ENCODE peak calls at places on chromosome 10, in five cellular contexts. G is lower leg skin, P is mammary epithelial cell, I is psoas muscle, F is transverse colon. K is an unnamed sample.

GRCh38 chr10:3935141-3935540 is 150.1 kb upstream of the KLF6 start:
- DNase-seq in G (no peak), P (peak), I (peak), F (no peak), K (peak)

GRCh38 chr10:22437620-22438588 is 92.6 kb downstream of the SPAG6 start:
- DNase-seq in G (no peak), P (no peak), I (no peak), F (no peak), K (no peak)

GRCh38 chr10:51964630-51965029 is 265.2 kb upstream of the CSTF2T start:
- DNase-seq in G (no peak), P (no peak), I (no peak), F (no peak), K (peak)

GRCh38 chr10:34178756-34179155 is 636.3 kb downstream of the PARD3 start:
- DNase-seq in G (no peak), P (no peak), I (no peak), F (no peak), K (no peak)

GRCh38 chr10:28307267-28307666 is 4.4 kb upstream of the MPP7 start:
- DNase-seq in G (no peak), P (no peak), I (no peak), F (no peak), K (no peak)

GRCh38 chr10:113187066-113187777 is 237.2 kb downstream of the TCF7L2 start:
- DNase-seq in G (no peak), P (peak), I (peak), F (no peak), K (no peak)

GRCh38 chr10:86178401-86179142 is 188.0 kb downstream of the GRID1 start:
- DNase-seq in G (no peak), P (no peak), I (no peak), F (no peak), K (no peak)

GRCh38 chr10:28661035-28661434 is 16.3 kb upstream of the BAMBI start:
- DNase-seq in G (peak), P (peak), I (peak), F (no peak), K (peak)

GRCh38 chr10:8803992-8804391 is 749.5 kb downstream of the GATA3 start:
- DNase-seq in G (no peak), P (no peak), I (no peak), F (no peak), K (no peak)

GRCh38 chr10:97597778-97598177 is 8.3 kb downstream of the C10orf62 start:
- DNase-seq in G (no peak), P (no peak), I (no peak), F (no peak), K (no peak)

GRCh38 chr10:104334965-104335650 is 3.2 kb downstream of the ITPRIP start:
- DNase-seq in G (no peak), P (peak), I (no peak), F (no peak), K (no peak)

GRCh38 chr10:102342462-102342861 is 53.0 kb upstream of the NFKB2 start:
- DNase-seq in G (no peak), P (peak), I (no peak), F (no peak), K (no peak)
- H3K4me3 ChIP-seq in G (no peak), P (no peak), I (no peak), F (no peak), K (no peak)

GRCh38 chr10:114301177-114301576 is 62.1 kb downstream of the VWA2 start:
- DNase-seq in G (no peak), P (peak), I (no peak), F (no peak), K (no peak)
- TF ChIP-seq CTCF in G (no peak), P (peak), I (no peak), F (no peak), K (no peak)

GRCh38 chr10:69321865-69322264 is 43.6 kb downstream of the HK1 start:
- DNase-seq in G (no peak), P (no peak), I (no peak), F (no peak), K (no peak)
- H3K4me3 ChIP-seq in G (no peak), P (no peak), I (no peak), F (no peak), K (no peak)

DNA sequence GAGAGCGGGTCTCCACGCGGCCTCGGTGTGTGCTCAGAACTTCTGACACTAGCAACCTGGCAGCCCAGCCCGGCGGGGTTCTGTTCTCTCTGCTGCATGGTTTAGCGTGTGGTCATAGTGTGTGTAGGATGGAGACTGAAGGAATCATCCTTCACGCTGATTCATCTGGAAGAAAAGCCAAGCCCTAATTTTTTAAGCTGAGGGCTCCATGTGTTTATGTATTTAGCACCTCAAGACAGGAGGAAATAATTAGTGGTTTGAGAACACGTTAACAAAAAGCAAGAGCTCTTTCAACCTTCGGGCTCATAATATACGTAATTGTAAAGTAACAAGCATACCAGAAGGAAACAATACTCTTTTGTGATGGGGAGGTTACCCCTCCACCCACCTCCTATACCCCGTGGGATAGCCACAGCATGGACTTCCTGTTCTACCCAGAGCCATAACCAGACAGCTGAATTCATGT is 504.6 kb upstream of the MKI67 start:
- DNase-seq in G (no peak), P (peak), I (no peak), F (no peak), K (no peak)
- TF ChIP-seq CTCF in G (no peak), P (no peak), I (no peak), F (no peak), K (no peak)